ENCODE peak calls at places on chromosomes 16 and 17, in seven cellular contexts. A is IMR-90; M is gastrocnemius medialis; S is heart left ventricle; P is upper lobe of right lung; U is SK-N-SH; T is CD8-positive, alpha-beta T cell. D is an unnamed sample.

GRCh38 chr16:86398622-86399021 is 111.7 kb upstream of the FOXF1 start:
- DNase-seq in A (peak; percentile 94), M (no peak), S (no peak), P (no peak), U (no peak), T (no peak), D (no peak)

GRCh38 chr17:82964851-82965341 is 114.5 kb upstream of the METRNL start:
- DNase-seq in A (no peak), M (no peak), S (no peak), P (peak; percentile 52), U (no peak), T (peak; percentile 8), D (peak; percentile 9)

GRCh38 chr16:72996291-72997062 is 51.5 kb downstream of the ZFHX3 start:
- DNase-seq in A (no peak), M (no peak), S (no peak), P (peak; percentile 71), U (no peak), T (no peak), D (no peak)

GRCh38 chr17:64460955-64461354 is 12.0 kb downstream of the MILR1 start:
- DNase-seq in A (no peak), M (peak; percentile 19), S (peak; percentile 55), P (no peak), U (no peak), T (no peak), D (no peak)

GRCh38 chr16:23494188-23494587 is 16.1 kb downstream of the GGA2 start:
- DNase-seq in A (no peak), M (no peak), S (no peak), P (peak; percentile 71), U (no peak), T (no peak), D (no peak)

GRCh38 chr16:83574388-83574787 is 233.4 kb upstream of the HSBP1 start:
- DNase-seq in A (peak; percentile 96), M (no peak), S (no peak), P (no peak), U (no peak), T (no peak), D (no peak)

GRCh38 chr16:81401035-81401950 is 43.3 kb upstream of the CMIP start:
- DNase-seq in A (peak; percentile 62), M (no peak), S (no peak), P (no peak), U (no peak), T (no peak), D (no peak)

GRCh38 chr16:58236231-58236690 is 38.4 kb upstream of the CSNK2A2 start:
- DNase-seq in A (peak; percentile 51), M (peak; percentile 34), S (peak; percentile 75), P (peak; percentile 74), U (peak; percentile 76), T (peak; percentile 68), D (peak; percentile 90)

GRCh38 chr17:10420811-10421210 is 939 bp downstream of the MYH8 start:
- DNase-seq in A (no peak), M (no peak), S (no peak), P (no peak), U (no peak), T (no peak), D (no peak)

GRCh38 chr17:7833011-7833794 is 814 bp upstream of the KDM6B start:
- DNase-seq in A (no peak), M (no peak), S (no peak), P (no peak), U (no peak), T (no peak), D (no peak)

GRCh38 chr16:86631441-86631840 is 53.1 kb downstream of the FOXL1 start:
- DNase-seq in A (no peak), M (no peak), S (no peak), P (peak; percentile 25), U (no peak), T (no peak), D (no peak)

GRCh38 chr17:65455972-65456343 is 105.5 kb downstream of the AXIN2 start:
- DNase-seq in A (peak; percentile 1), M (peak; percentile 64), S (peak; percentile 45), P (no peak), U (peak; percentile 58), T (peak; percentile 13), D (peak; percentile 11)

GRCh38 chr17:59366773-59367656 is 35.6 kb downstream of the YPEL2 start:
- DNase-seq in A (peak; percentile 69), M (peak; percentile 63), S (peak; percentile 60), P (peak; percentile 70), U (no peak), T (no peak), D (peak; percentile 69)

GRCh38 chr17:59362811-59363205 is 31.4 kb downstream of the YPEL2 start:
- DNase-seq in A (no peak), M (no peak), S (no peak), P (no peak), U (no peak), T (no peak), D (no peak)

GRCh38 chr17:59367657-59368045 is 36.2 kb downstream of the YPEL2 start:
- DNase-seq in A (no peak), M (no peak), S (no peak), P (no peak), U (no peak), T (no peak), D (no peak)

GRCh38 chr17:59366040-59366757 is 34.7 kb downstream of the YPEL2 start:
- DNase-seq in A (no peak), M (no peak), S (no peak), P (no peak), U (no peak), T (no peak), D (peak; percentile 46)

DNA sequence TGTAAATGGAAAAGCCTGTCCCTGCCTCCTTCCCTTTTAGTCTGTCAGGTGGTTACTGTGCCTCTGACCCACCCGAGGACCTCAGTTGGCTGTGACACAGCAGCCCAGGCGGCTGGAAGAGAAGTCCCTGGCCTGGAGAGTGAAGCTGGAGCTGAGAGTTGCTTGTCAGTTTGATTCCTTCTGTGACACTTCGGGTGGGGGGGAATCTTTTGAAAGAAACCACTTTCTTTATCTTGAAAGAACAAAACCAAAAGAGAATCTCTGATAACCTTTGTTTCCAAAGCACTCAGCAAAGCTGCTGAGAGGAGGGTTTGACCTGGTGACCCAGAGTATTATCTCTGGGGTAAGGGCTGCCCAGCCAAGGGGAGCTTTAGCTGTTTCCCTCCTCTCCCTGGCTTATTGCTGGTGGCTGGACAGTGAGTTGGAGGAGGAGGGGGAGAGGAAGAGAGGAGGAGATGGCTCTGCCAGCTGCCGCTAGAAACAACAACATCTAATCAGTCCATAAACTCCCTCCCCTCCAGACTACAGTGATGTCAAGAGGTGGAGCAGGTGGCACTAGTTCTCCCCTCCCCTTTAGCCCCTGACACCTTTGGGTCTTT is 34.0 kb downstream of the YPEL2 start:
- DNase-seq in A (no peak), M (no peak), S (peak; percentile 40), P (no peak), U (peak; percentile 48), T (peak; percentile 29), D (peak; percentile 89)
- H3K4me3 ChIP-seq in A (no peak overlapping the region), M (no peak overlapping the region), S (peak overlapping the region; percentile 9), P (no peak overlapping the region), U (no peak overlapping the region), T (peak overlapping the region; percentile 7), D (no peak overlapping the region)

DNA sequence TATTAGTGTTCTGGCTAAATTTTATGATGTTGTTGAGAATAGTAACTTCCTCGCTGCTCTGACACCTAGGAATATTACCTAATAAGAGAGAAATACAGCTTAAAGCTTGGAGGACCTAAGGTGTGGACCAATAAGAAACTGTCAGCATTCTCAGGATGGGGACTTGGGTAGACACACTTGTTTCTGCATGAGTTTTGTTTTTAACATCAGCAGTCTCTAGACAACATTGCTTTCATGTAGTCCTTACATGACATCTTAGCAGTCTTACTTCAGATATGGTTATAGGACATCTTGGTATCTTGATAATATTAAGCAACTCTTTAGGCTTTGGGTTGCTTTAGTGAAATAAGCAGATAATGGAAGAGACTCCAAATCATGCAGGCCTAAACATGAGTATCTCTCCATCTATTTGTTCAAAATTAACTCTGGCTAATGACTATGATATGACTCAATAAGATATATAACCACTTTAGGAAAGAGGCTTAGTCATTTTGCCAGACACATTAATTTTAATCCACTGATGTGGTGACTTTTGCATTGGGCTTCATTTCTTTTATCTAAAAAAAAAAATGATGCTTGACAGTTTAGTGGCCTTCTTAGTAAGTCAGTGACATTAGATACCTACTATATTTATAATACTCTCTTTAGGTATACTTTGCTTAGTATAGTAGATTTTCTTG is 84.5 kb downstream of the WNT3 start:
- DNase-seq in A (peak; percentile 69), M (no peak), S (no peak), P (no peak), U (no peak), T (no peak), D (no peak)
- H3K27ac ChIP-seq in A (no peak overlapping the region), M (no peak overlapping the region), S (no peak overlapping the region), P (no peak overlapping the region), U (peak overlapping the region; percentile 39), T (no peak overlapping the region), D (no peak overlapping the region)

DNA sequence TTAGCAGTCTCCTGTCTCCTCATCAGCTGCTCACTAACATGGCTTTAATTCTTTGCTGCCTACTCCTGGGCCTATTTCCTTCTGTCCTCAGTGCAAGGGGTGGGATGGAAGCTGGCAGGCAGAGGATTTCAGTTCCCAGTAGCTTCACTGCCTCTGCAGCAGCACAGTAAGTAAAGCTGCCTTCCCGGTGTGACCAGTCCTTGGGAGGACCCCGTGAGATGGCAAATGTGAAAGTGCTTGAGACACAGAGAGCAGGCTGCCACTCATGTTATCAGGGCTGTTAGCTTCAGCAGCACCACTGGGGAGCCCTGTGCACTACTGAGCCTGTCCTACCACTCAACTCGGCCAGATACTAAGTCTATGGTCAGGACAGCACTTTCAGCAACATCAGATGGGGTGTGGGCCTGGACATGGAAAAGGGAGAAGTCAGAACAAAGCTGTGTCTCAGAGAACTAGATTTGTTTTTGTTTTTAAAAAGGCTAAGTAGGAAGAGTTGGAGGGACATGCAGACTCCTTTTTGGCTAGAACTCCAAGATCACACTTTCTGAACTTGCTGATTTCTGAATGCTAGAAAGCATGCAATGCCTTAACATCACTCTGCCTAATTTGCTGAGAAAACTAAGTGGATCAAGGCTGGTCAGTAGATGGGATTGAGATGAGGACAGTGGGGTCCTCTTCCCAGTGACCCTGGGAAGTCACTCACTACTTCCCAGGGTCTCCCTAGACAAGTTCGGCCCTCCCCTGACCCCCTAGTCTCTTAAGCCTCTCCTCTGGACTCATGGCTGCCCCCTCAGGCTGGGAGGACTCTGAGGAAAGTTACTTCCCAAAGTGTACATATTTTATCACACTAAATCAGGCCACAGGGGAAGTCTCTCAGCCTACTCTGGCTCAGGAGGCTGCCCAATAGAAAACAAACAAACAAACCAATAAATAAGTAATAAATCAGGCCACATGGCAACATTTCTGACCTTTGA is 1.1 kb downstream of the ACSF2 start:
- DNase-seq in A (peak; percentile 37), M (peak; percentile 31), S (peak; percentile 50), P (no peak), U (peak; percentile 72), T (peak; percentile 27), D (peak; percentile 68)
- TF ChIP-seq CTCF in A (peak; percentile 18), M (no peak), S (no peak), P (peak; percentile 23), U (peak; percentile 69), T (no peak), D (peak; percentile 51)

GRCh38 chr17:81684442-81684911 is 666 bp downstream of the HGS start:
- DNase-seq in A (peak; percentile 88), M (no peak), S (no peak), P (no peak), U (peak; percentile 23), T (peak; percentile 19), D (no peak)

GRCh38 chr17:81683584-81684441 is at the start of the genes ARL16 and HGS:
- DNase-seq in A (peak; percentile 99), M (peak; percentile 96), S (peak; percentile 99), P (peak; percentile 98), U (peak; percentile 100), T (peak; percentile 97), D (peak; percentile 99)

GRCh38 chr17:81681672-81682071 is 1.9 kb downstream of the ARL16 start:
- DNase-seq in A (no peak), M (no peak), S (no peak), P (no peak), U (no peak), T (no peak), D (no peak)

GRCh38 chr17:81683208-81683583 is 401 bp downstream of the ARL16 start:
- DNase-seq in A (peak; percentile 5), M (no peak), S (no peak), P (no peak), U (no peak), T (no peak), D (peak; percentile 47)

GRCh38 chr17:81682565-81683207 is 911 bp downstream of the ARL16 start:
- DNase-seq in A (peak; percentile 28), M (no peak), S (no peak), P (no peak), U (peak; percentile 50), T (no peak), D (no peak)
- H3K4me3 ChIP-seq in A (peak overlapping the region; percentile 68), M (peak overlapping the region; percentile 90), S (peak overlapping the region; percentile 99), P (peak overlapping the region; percentile 91), U (peak overlapping the region; percentile 99), T (peak overlapping the region; percentile 89), D (peak overlapping the region; percentile 97)